ENCODE peak calls at places on chromosomes 7 and 10, in seven cellular contexts. One of them, this sample, is unnamed.

GRCh38 chr10:58950618-58951017 is 225.8 kb upstream of the PHYHIPL start:
- DNase-seq in vagina: no peak
- DNase-seq in psoas muscle: no peak
- DNase-seq in gastrocnemius medialis: no peak
- DNase-seq in colonic mucosa: no peak
- DNase-seq in A549: peak
- DNase-seq in tibial artery: no peak
- DNase-seq in this sample: no peak

GRCh38 chr10:59682986-59683937 is 26.4 kb downstream of the SLC16A9 start:
- DNase-seq in vagina: no peak
- DNase-seq in psoas muscle: no peak
- DNase-seq in gastrocnemius medialis: no peak
- DNase-seq in colonic mucosa: no peak
- DNase-seq in A549: no peak
- DNase-seq in tibial artery: no peak
- DNase-seq in this sample: no peak

GRCh38 chr7:35268953-35269352 is 15.1 kb upstream of the TBX20 start:
- DNase-seq in vagina: no peak
- DNase-seq in psoas muscle: no peak
- DNase-seq in gastrocnemius medialis: no peak
- DNase-seq in colonic mucosa: no peak
- DNase-seq in A549: no peak
- DNase-seq in tibial artery: no peak
- DNase-seq in this sample: no peak

GRCh38 chr10:54463644-54464043 is 337.4 kb downstream of the PCDH15 start:
- DNase-seq in vagina: no peak
- DNase-seq in psoas muscle: no peak
- DNase-seq in gastrocnemius medialis: no peak
- DNase-seq in colonic mucosa: no peak
- DNase-seq in A549: no peak
- DNase-seq in tibial artery: no peak
- DNase-seq in this sample: no peak

GRCh38 chr7:7254908-7255307 is 72.6 kb downstream of the C1GALT1 start:
- DNase-seq in vagina: no peak
- DNase-seq in psoas muscle: no peak
- DNase-seq in gastrocnemius medialis: no peak
- DNase-seq in colonic mucosa: no peak
- DNase-seq in A549: no peak
- DNase-seq in tibial artery: no peak
- DNase-seq in this sample: no peak

GRCh38 chr7:27096756-27097514 is 1.1 kb upstream of the HOXA1 start:
- DNase-seq in vagina: no peak
- DNase-seq in psoas muscle: peak
- DNase-seq in gastrocnemius medialis: no peak
- DNase-seq in colonic mucosa: peak
- DNase-seq in A549: no peak
- DNase-seq in tibial artery: no peak
- DNase-seq in this sample: no peak

GRCh38 chr7:155669717-155670505 is 25.4 kb downstream of the RBM33 start:
- DNase-seq in vagina: no peak
- DNase-seq in psoas muscle: no peak
- DNase-seq in gastrocnemius medialis: no peak
- DNase-seq in colonic mucosa: no peak
- DNase-seq in A549: no peak
- DNase-seq in tibial artery: no peak
- DNase-seq in this sample: peak

GRCh38 chr7:101018271-101019167 is 1.4 kb upstream of the MUC17 start:
- DNase-seq in vagina: no peak
- DNase-seq in psoas muscle: no peak
- DNase-seq in gastrocnemius medialis: no peak
- DNase-seq in colonic mucosa: no peak
- DNase-seq in A549: no peak
- DNase-seq in tibial artery: no peak
- DNase-seq in this sample: no peak

GRCh38 chr10:91410638-91411367 is 659 bp downstream of the HECTD2 start:
- DNase-seq in vagina: no peak
- DNase-seq in psoas muscle: no peak
- DNase-seq in gastrocnemius medialis: no peak
- DNase-seq in colonic mucosa: peak
- DNase-seq in A549: peak
- DNase-seq in tibial artery: peak
- DNase-seq in this sample: no peak

GRCh38 chr7:127850195-127850594 is 181.0 kb downstream of the LRRC4 start:
- DNase-seq in vagina: no peak
- DNase-seq in psoas muscle: no peak
- DNase-seq in gastrocnemius medialis: no peak
- DNase-seq in colonic mucosa: no peak
- DNase-seq in A549: no peak
- DNase-seq in tibial artery: no peak
- DNase-seq in this sample: no peak

GRCh38 chr10:78298835-78299234 is 265.2 kb downstream of the RPS24 start:
- DNase-seq in vagina: no peak
- DNase-seq in psoas muscle: no peak
- DNase-seq in gastrocnemius medialis: no peak
- DNase-seq in colonic mucosa: no peak
- DNase-seq in A549: no peak
- DNase-seq in tibial artery: no peak
- DNase-seq in this sample: no peak

GRCh38 chr10:77180794-77181193 is 456.8 kb downstream of the KCNMA1 start:
- DNase-seq in vagina: no peak
- DNase-seq in psoas muscle: no peak
- DNase-seq in gastrocnemius medialis: no peak
- DNase-seq in colonic mucosa: no peak
- DNase-seq in A549: no peak
- DNase-seq in tibial artery: no peak
- DNase-seq in this sample: no peak

GRCh38 chr7:100486111-100486636 is 2.4 kb downstream of the NYAP1 start:
- DNase-seq in vagina: no peak
- DNase-seq in psoas muscle: no peak
- DNase-seq in gastrocnemius medialis: no peak
- DNase-seq in colonic mucosa: no peak
- DNase-seq in A549: no peak
- DNase-seq in tibial artery: no peak
- DNase-seq in this sample: no peak

GRCh38 chr7:50792342-50793114 is 9.8 kb upstream of the GRB10 start:
- DNase-seq in vagina: no peak
- DNase-seq in psoas muscle: peak
- DNase-seq in gastrocnemius medialis: peak
- DNase-seq in colonic mucosa: no peak
- DNase-seq in A549: peak
- DNase-seq in tibial artery: peak
- DNase-seq in this sample: no peak

GRCh38 chr10:119688033-119688508 is 36.9 kb downstream of the BAG3 start:
- DNase-seq in vagina: no peak
- DNase-seq in psoas muscle: no peak
- DNase-seq in gastrocnemius medialis: no peak
- DNase-seq in colonic mucosa: no peak
- DNase-seq in A549: no peak
- DNase-seq in tibial artery: no peak
- DNase-seq in this sample: no peak

GRCh38 chr10:12041766-12042408 is 722 bp downstream of the UPF2 start:
- DNase-seq in vagina: no peak
- DNase-seq in psoas muscle: no peak
- DNase-seq in gastrocnemius medialis: no peak
- DNase-seq in colonic mucosa: peak
- DNase-seq in A549: peak
- DNase-seq in tibial artery: no peak
- DNase-seq in this sample: no peak

GRCh38 chr10:60662917-60663614 is 115.2 kb upstream of the CDK1 start:
- DNase-seq in vagina: no peak
- DNase-seq in psoas muscle: no peak
- DNase-seq in gastrocnemius medialis: no peak
- DNase-seq in colonic mucosa: no peak
- DNase-seq in A549: no peak
- DNase-seq in tibial artery: no peak
- DNase-seq in this sample: peak

GRCh38 chr10:116211682-116212081 is 61.3 kb downstream of the GFRA1 start:
- DNase-seq in vagina: no peak
- DNase-seq in psoas muscle: no peak
- DNase-seq in gastrocnemius medialis: no peak
- DNase-seq in colonic mucosa: no peak
- DNase-seq in A549: no peak
- DNase-seq in tibial artery: no peak
- DNase-seq in this sample: no peak

GRCh38 chr10:73857446-73857845 is 16.9 kb downstream of the CAMK2G start:
- DNase-seq in vagina: no peak
- DNase-seq in psoas muscle: no peak
- DNase-seq in gastrocnemius medialis: no peak
- DNase-seq in colonic mucosa: no peak
- DNase-seq in A549: no peak
- DNase-seq in tibial artery: no peak
- DNase-seq in this sample: no peak

GRCh38 chr10:113680172-113681111 is 730 bp downstream of the CASP7 start:
- DNase-seq in vagina: no peak
- DNase-seq in psoas muscle: peak
- DNase-seq in gastrocnemius medialis: peak
- DNase-seq in colonic mucosa: peak
- DNase-seq in A549: peak
- DNase-seq in tibial artery: peak
- DNase-seq in this sample: no peak

GRCh38 chr10:94571528-94571927 is 25.9 kb downstream of the HELLS start:
- DNase-seq in vagina: no peak
- DNase-seq in psoas muscle: no peak
- DNase-seq in gastrocnemius medialis: no peak
- DNase-seq in colonic mucosa: no peak
- DNase-seq in A549: no peak
- DNase-seq in tibial artery: no peak
- DNase-seq in this sample: peak

GRCh38 chr7:1693419-1693990 is 23.4 kb downstream of the ELFN1 start:
- DNase-seq in vagina: no peak
- DNase-seq in psoas muscle: no peak
- DNase-seq in gastrocnemius medialis: no peak
- DNase-seq in colonic mucosa: no peak
- DNase-seq in A549: no peak
- DNase-seq in tibial artery: no peak
- DNase-seq in this sample: no peak

GRCh38 chr10:3806603-3807002 is 21.6 kb upstream of the KLF6 start:
- DNase-seq in vagina: no peak
- DNase-seq in psoas muscle: no peak
- DNase-seq in gastrocnemius medialis: no peak
- DNase-seq in colonic mucosa: peak
- DNase-seq in A549: no peak
- DNase-seq in tibial artery: no peak
- DNase-seq in this sample: no peak

GRCh38 chr7:95059842-95060313 is 152.5 kb downstream of the PPP1R9A start:
- DNase-seq in vagina: no peak
- DNase-seq in psoas muscle: no peak
- DNase-seq in gastrocnemius medialis: no peak
- DNase-seq in colonic mucosa: no peak
- DNase-seq in A549: no peak
- DNase-seq in tibial artery: no peak
- DNase-seq in this sample: no peak

GRCh38 chr10:79381804-79382221 is 34.5 kb downstream of the PPIF start:
- DNase-seq in vagina: peak
- DNase-seq in psoas muscle: peak
- DNase-seq in gastrocnemius medialis: no peak
- DNase-seq in colonic mucosa: peak
- DNase-seq in A549: no peak
- DNase-seq in tibial artery: peak
- DNase-seq in this sample: no peak

GRCh38 chr7:128435311-128435654 is 20.4 kb upstream of the HILPDA start:
- DNase-seq in vagina: no peak
- DNase-seq in psoas muscle: no peak
- DNase-seq in gastrocnemius medialis: no peak
- DNase-seq in colonic mucosa: no peak
- DNase-seq in A549: peak
- DNase-seq in tibial artery: no peak
- DNase-seq in this sample: no peak

GRCh38 chr7:100406767-100407166 is 21.7 kb downstream of the ZCWPW1 start:
- DNase-seq in vagina: no peak
- DNase-seq in psoas muscle: no peak
- DNase-seq in gastrocnemius medialis: no peak
- DNase-seq in colonic mucosa: no peak
- DNase-seq in A549: no peak
- DNase-seq in tibial artery: no peak
- DNase-seq in this sample: peak

GRCh38 chr7:98360221-98361124 is 40.4 kb downstream of the BAIAP2L1 start:
- DNase-seq in vagina: no peak
- DNase-seq in psoas muscle: no peak
- DNase-seq in gastrocnemius medialis: no peak
- DNase-seq in colonic mucosa: peak
- DNase-seq in A549: peak
- DNase-seq in tibial artery: no peak
- DNase-seq in this sample: no peak
- TF ChIP-seq CTCF in vagina: no peak
- TF ChIP-seq CTCF in psoas muscle: no peak
- TF ChIP-seq CTCF in gastrocnemius medialis: no peak
- TF ChIP-seq CTCF in colonic mucosa: no peak
- TF ChIP-seq CTCF in A549: no peak
- TF ChIP-seq CTCF in tibial artery: no peak
- TF ChIP-seq CTCF in this sample: no peak

GRCh38 chr7:138773817-138774216 is 24.0 kb upstream of the TMEM213 start:
- DNase-seq in vagina: no peak
- DNase-seq in psoas muscle: no peak
- DNase-seq in gastrocnemius medialis: no peak
- DNase-seq in colonic mucosa: no peak
- DNase-seq in A549: no peak
- DNase-seq in tibial artery: no peak
- DNase-seq in this sample: no peak
- H3K4me3 ChIP-seq in vagina: no peak
- H3K4me3 ChIP-seq in psoas muscle: no peak
- H3K4me3 ChIP-seq in gastrocnemius medialis: no peak
- H3K4me3 ChIP-seq in colonic mucosa: no peak
- H3K4me3 ChIP-seq in A549: no peak
- H3K4me3 ChIP-seq in tibial artery: no peak
- H3K4me3 ChIP-seq in this sample: no peak

DNA sequence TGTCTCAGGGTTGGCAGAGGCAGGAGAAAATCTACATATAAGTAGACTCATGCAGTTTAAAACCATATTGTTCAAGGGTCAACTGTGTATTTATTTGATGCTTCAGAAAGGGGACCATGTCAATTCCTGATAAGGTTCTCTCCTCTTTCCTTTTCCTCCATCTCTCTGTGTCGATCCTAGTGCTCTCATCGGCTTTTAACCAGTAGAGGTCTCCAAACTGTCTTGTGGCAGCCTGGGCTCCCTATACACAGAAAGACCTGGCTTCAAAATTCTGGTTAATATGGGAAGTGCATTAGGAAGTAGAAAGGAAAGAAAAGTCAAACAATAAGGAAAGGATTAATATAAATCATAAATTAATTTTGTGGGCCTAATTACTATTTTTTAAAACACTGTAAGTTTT is 304.4 kb upstream of the C7orf33 start:
- DNase-seq in vagina: no peak
- DNase-seq in psoas muscle: no peak
- DNase-seq in gastrocnemius medialis: no peak
- DNase-seq in colonic mucosa: no peak
- DNase-seq in A549: no peak
- DNase-seq in tibial artery: no peak
- DNase-seq in this sample: no peak
- TF ChIP-seq CTCF in vagina: no peak
- TF ChIP-seq CTCF in psoas muscle: peak
- TF ChIP-seq CTCF in gastrocnemius medialis: no peak
- TF ChIP-seq CTCF in colonic mucosa: peak
- TF ChIP-seq CTCF in A549: peak
- TF ChIP-seq CTCF in tibial artery: peak
- TF ChIP-seq CTCF in this sample: peak

GRCh38 chr7:76165106-76165972 is 36.4 kb upstream of the SRRM3 start:
- DNase-seq in vagina: peak
- DNase-seq in psoas muscle: no peak
- DNase-seq in gastrocnemius medialis: no peak
- DNase-seq in colonic mucosa: no peak
- DNase-seq in A549: no peak
- DNase-seq in tibial artery: no peak
- DNase-seq in this sample: no peak

GRCh38 chr7:76165973-76166403 is 35.7 kb upstream of the SRRM3 start:
- DNase-seq in vagina: no peak
- DNase-seq in psoas muscle: no peak
- DNase-seq in gastrocnemius medialis: no peak
- DNase-seq in colonic mucosa: no peak
- DNase-seq in A549: no peak
- DNase-seq in tibial artery: no peak
- DNase-seq in this sample: no peak

GRCh38 chr7:76166404-76167255 is 35.1 kb upstream of the SRRM3 start:
- DNase-seq in vagina: peak
- DNase-seq in psoas muscle: peak
- DNase-seq in gastrocnemius medialis: peak
- DNase-seq in colonic mucosa: peak
- DNase-seq in A549: peak
- DNase-seq in tibial artery: peak
- DNase-seq in this sample: peak
- H3K4me3 ChIP-seq in vagina: peak
- H3K4me3 ChIP-seq in psoas muscle: peak
- H3K4me3 ChIP-seq in gastrocnemius medialis: peak
- H3K4me3 ChIP-seq in colonic mucosa: peak
- H3K4me3 ChIP-seq in A549: peak
- H3K4me3 ChIP-seq in tibial artery: peak
- H3K4me3 ChIP-seq in this sample: peak

This sample was measured in LNCaP clone FGC.